ENCODE peak calls at places on chromosomes 11 and 22, in five cellular contexts. H is breast epithelium, I is iPS-NIHi11, V is tibial nerve, A is dorsolateral prefrontal cortex. B is an unnamed sample.

GRCh38 chr11:64055077-64055476 is 19.3 kb downstream of the FLRT1 start:
- DNase-seq in H (no peak), I (no peak), V (no peak), A (peak), B (no peak)

GRCh38 chr11:69448471-69449284 is 32.8 kb upstream of the LINC01488 start:
- DNase-seq in H (no peak), I (no peak), V (no peak), A (no peak), B (no peak)

GRCh38 chr11:92916299-92916698 is 53.2 kb upstream of the MTNR1B start:
- DNase-seq in H (no peak), I (no peak), V (no peak), A (no peak), B (no peak)

GRCh38 chr22:43847376-43848289 is 14.7 kb downstream of the SULT4A1 start:
- DNase-seq in H (no peak), I (no peak), V (no peak), A (no peak), B (no peak)

GRCh38 chr11:73315288-73316020 is 7.4 kb downstream of the ARHGEF17 start:
- DNase-seq in H (no peak), I (no peak), V (no peak), A (no peak), B (no peak)

GRCh38 chr11:124415356-124415923 is 9.2 kb downstream of the OR8B4 start:
- DNase-seq in H (no peak), I (peak), V (no peak), A (no peak), B (no peak)

GRCh38 chr11:9615031-9615451 is 41.6 kb downstream of the WEE1 start:
- DNase-seq in H (no peak), I (no peak), V (no peak), A (no peak), B (peak)

GRCh38 chr11:19455731-19456130 is 215.0 kb upstream of the E2F8 start:
- DNase-seq in H (no peak), I (peak), V (no peak), A (no peak), B (no peak)

GRCh38 chr11:16512842-16513241 is 156.5 kb upstream of the SOX6 start:
- DNase-seq in H (no peak), I (no peak), V (no peak), A (no peak), B (no peak)

GRCh38 chr11:102120006-102120405 is 9.8 kb downstream of the YAP1 start:
- DNase-seq in H (no peak), I (no peak), V (no peak), A (no peak), B (no peak)

GRCh38 chr11:4480577-4481539 is 1.6 kb upstream of the OR52K1 start:
- DNase-seq in H (no peak), I (no peak), V (no peak), A (no peak), B (no peak)

GRCh38 chr11:125221499-125221898 is 56.9 kb downstream of the PKNOX2 start:
- DNase-seq in H (no peak), I (no peak), V (no peak), A (no peak), B (no peak)

GRCh38 chr11:126654886-126655806 is 299.7 kb downstream of the ST3GAL4 start:
- DNase-seq in H (no peak), I (no peak), V (no peak), A (peak), B (no peak)

GRCh38 chr11:35932641-35933571 is 11.0 kb upstream of the LDLRAD3 start:
- DNase-seq in H (no peak), I (no peak), V (no peak), A (no peak), B (no peak)

GRCh38 chr11:68832476-68833176 is 9.1 kb downstream of the CPT1A start:
- DNase-seq in H (peak), I (no peak), V (no peak), A (no peak), B (no peak)

GRCh38 chr22:48639896-48640732 is 1187.6 kb downstream of the BRD1 start:
- DNase-seq in H (no peak), I (no peak), V (no peak), A (no peak), B (no peak)

GRCh38 chr11:33157103-33158027 is 3.9 kb downstream of the CSTF3 start:
- DNase-seq in H (no peak), I (no peak), V (no peak), A (no peak), B (no peak)

GRCh38 chr11:16297332-16297731 is 59.0 kb downstream of the SOX6 start:
- DNase-seq in H (no peak), I (no peak), V (no peak), A (no peak), B (no peak)

GRCh38 chr11:130585545-130585944 is 137.1 kb downstream of the ADAMTS15 start:
- DNase-seq in H (no peak), I (no peak), V (no peak), A (no peak), B (no peak)

GRCh38 chr11:108224366-108224765 is 1.5 kb downstream of the ATM start:
- DNase-seq in H (no peak), I (no peak), V (no peak), A (no peak), B (no peak)